ENCODE peak calls at places on chromosomes 1 and 21, in seven cellular contexts. H, Q, N, P, L, C and U are unnamed samples.
A peak's percentile ranks its signal among the peaks of the same experiment; 100 is the strongest.

GRCh38 chr1:155005076-155005971 is 2.7 kb downstream of the ZBTB7B start:
- DNase-seq in H (no peak), Q (peak; percentile 56), N (peak; percentile 86), P (peak; percentile 25), L (peak; percentile 88), C (no peak), U (peak; percentile 92)

GRCh38 chr1:236465959-236466303 is 57.9 kb upstream of the LGALS8 start:
- DNase-seq in H (no peak), Q (no peak), N (no peak), P (no peak), L (no peak), C (no peak), U (no peak)

GRCh38 chr1:185565314-185565713 is 168.9 kb upstream of the HMCN1 start:
- DNase-seq in H (peak; percentile 38), Q (peak; percentile 94), N (no peak), P (no peak), L (no peak), C (peak; percentile 95), U (no peak)

GRCh38 chr21:26385721-26386120 is 187.4 kb downstream of the CYYR1 start:
- DNase-seq in H (peak; percentile 55), Q (peak; percentile 80), N (no peak), P (peak; percentile 30), L (no peak), C (no peak), U (no peak)

GRCh38 chr1:119340861-119341261 is 27.7 kb upstream of the HAO2 start:
- DNase-seq in H (no peak), Q (no peak), N (no peak), P (no peak), L (no peak), C (no peak), U (no peak)

GRCh38 chr1:164983023-164983650 is 373.4 kb downstream of the LMX1A start:
- DNase-seq in H (no peak), Q (no peak), N (no peak), P (no peak), L (no peak), C (no peak), U (no peak)

GRCh38 chr1:23692308-23692871 is 784 bp downstream of the RPL11 start:
- DNase-seq in H (no peak), Q (no peak), N (no peak), P (peak; percentile 47), L (no peak), C (no peak), U (no peak)

GRCh38 chr1:59005491-59006308 is 221.9 kb upstream of the JUN start:
- DNase-seq in H (no peak), Q (no peak), N (no peak), P (no peak), L (no peak), C (no peak), U (no peak)

GRCh38 chr1:204971700-204972336 is 71.2 kb upstream of the CNTN2 start:
- DNase-seq in H (peak; percentile 72), Q (peak; percentile 77), N (no peak), P (peak; percentile 49), L (no peak), C (no peak), U (no peak)

GRCh38 chr1:204920511-204920910 is 49.8 kb downstream of the NFASC start:
- DNase-seq in H (no peak), Q (no peak), N (no peak), P (no peak), L (no peak), C (no peak), U (no peak)

GRCh38 chr1:17574502-17574901 is 35.0 kb downstream of the ARHGEF10L start:
- DNase-seq in H (no peak), Q (no peak), N (no peak), P (no peak), L (no peak), C (no peak), U (no peak)

GRCh38 chr1:114956570-114956969 is 73.1 kb upstream of the TSHB start:
- DNase-seq in H (peak; percentile 17), Q (peak; percentile 5), N (no peak), P (peak; percentile 16), L (no peak), C (no peak), U (no peak)

GRCh38 chr21:8989883-8990325 is 1531.5 kb upstream of the TPTE start:
- DNase-seq in H (peak; percentile 41), Q (no peak), N (no peak), P (no peak), L (no peak), C (no peak), U (no peak)

GRCh38 chr1:203048555-203049051 is 22.3 kb downstream of the PPFIA4 start:
- DNase-seq in H (no peak), Q (no peak), N (no peak), P (no peak), L (no peak), C (no peak), U (no peak)

GRCh38 chr1:65421341-65422174 is 1.1 kb downstream of the LEPR start:
- DNase-seq in H (no peak), Q (peak; percentile 33), N (no peak), P (peak; percentile 51), L (no peak), C (no peak), U (no peak)

GRCh38 chr1:98963359-98963758 is 41.3 kb downstream of the PLPPR5 start:
- DNase-seq in H (peak; percentile 25), Q (peak; percentile 43), N (no peak), P (no peak), L (no peak), C (peak; percentile 17), U (no peak)

GRCh38 chr1:50346621-50347020 is 76.6 kb downstream of the DMRTA2 start:
- DNase-seq in H (no peak), Q (no peak), N (no peak), P (peak; percentile 63), L (no peak), C (no peak), U (no peak)

GRCh38 chr1:216456682-216457081 is 33.4 kb upstream of the USH2A start:
- DNase-seq in H (peak; percentile 84), Q (peak; percentile 11), N (no peak), P (no peak), L (no peak), C (no peak), U (no peak)

GRCh38 chr1:238063454-238063853 is 172.7 kb upstream of the ZP4 start:
- DNase-seq in H (peak; percentile 7), Q (peak; percentile 10), N (no peak), P (no peak), L (no peak), C (no peak), U (no peak)

GRCh38 chr1:207825719-207826556 is 74.1 kb downstream of the CD46 start:
- DNase-seq in H (peak; percentile 76), Q (peak; percentile 34), N (peak; percentile 87), P (peak; percentile 94), L (peak; percentile 97), C (no peak), U (peak; percentile 94)

GRCh38 chr1:178931843-178932551 is 61.1 kb upstream of the ANGPTL1 start:
- DNase-seq in H (peak; percentile 87), Q (peak; percentile 83), N (peak; percentile 63), P (peak; percentile 93), L (peak; percentile 80), C (no peak), U (no peak)

GRCh38 chr1:60835649-60836048 is 246.7 kb upstream of the NFIA start:
- DNase-seq in H (no peak), Q (no peak), N (no peak), P (no peak), L (no peak), C (no peak), U (no peak)

DNA sequence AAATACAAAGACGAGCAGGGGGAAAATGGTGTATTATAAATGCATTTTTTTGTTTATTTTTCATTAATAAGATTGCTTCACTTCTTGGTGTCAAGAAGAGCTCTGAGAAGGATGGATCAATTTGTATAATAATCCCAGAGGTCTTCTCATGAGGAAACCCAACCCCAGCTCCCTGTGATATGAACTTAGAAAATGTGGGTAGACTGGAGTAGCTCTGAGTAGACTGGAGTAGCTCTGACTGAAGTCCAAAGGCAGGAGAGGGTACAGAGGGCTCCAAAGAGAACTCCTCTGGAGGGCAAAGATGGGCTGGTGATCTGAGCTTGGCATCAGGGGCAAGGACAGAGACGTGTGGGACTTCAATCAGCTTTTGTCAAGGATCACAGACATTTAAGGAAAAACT is 21.4 kb downstream of the CDCP2 start:
- DNase-seq in H (no peak), Q (no peak), N (no peak), P (no peak), L (no peak), C (no peak), U (no peak)
- TF ChIP-seq CTCF in H (no peak), Q (no peak), N (no peak), P (no peak), L (no peak), C (no peak), U (no peak)

GRCh38 chr21:41859297-41859980 is 19.7 kb downstream of the PRDM15 start:
- DNase-seq in H (no peak), Q (no peak), N (no peak), P (no peak), L (peak; percentile 59), C (no peak), U (peak; percentile 24)

GRCh38 chr21:41861255-41861654 is 17.9 kb downstream of the PRDM15 start:
- DNase-seq in H (no peak), Q (no peak), N (no peak), P (no peak), L (peak; percentile 31), C (no peak), U (no peak)

GRCh38 chr21:41863439-41863740 is 15.8 kb downstream of the PRDM15 start:
- DNase-seq in H (no peak), Q (no peak), N (no peak), P (no peak), L (no peak), C (no peak), U (no peak)

GRCh38 chr21:41864311-41865001 is 14.7 kb downstream of the PRDM15 start:
- DNase-seq in H (no peak), Q (no peak), N (no peak), P (no peak), L (peak; percentile 64), C (no peak), U (no peak)

GRCh38 chr21:41861987-41862386 is 17.2 kb downstream of the PRDM15 start:
- DNase-seq in H (no peak), Q (no peak), N (no peak), P (no peak), L (peak; percentile 56), C (no peak), U (no peak)
- TF ChIP-seq CTCF in H (no peak), Q (no peak), N (no peak), P (no peak), L (no peak), C (no peak), U (no peak)

GRCh38 chr1:3695326-3696217 is 43.3 kb downstream of the TP73 start:
- DNase-seq in H (peak; percentile 42), Q (peak; percentile 14), N (peak; percentile 37), P (peak; percentile 39), L (peak; percentile 87), C (no peak), U (peak; percentile 88)
- TF ChIP-seq CTCF in H (peak; percentile 96), Q (peak; percentile 63), N (peak; percentile 71), P (peak; percentile 80), L (peak; percentile 87), C (peak; percentile 83), U (peak; percentile 84)

DNA sequence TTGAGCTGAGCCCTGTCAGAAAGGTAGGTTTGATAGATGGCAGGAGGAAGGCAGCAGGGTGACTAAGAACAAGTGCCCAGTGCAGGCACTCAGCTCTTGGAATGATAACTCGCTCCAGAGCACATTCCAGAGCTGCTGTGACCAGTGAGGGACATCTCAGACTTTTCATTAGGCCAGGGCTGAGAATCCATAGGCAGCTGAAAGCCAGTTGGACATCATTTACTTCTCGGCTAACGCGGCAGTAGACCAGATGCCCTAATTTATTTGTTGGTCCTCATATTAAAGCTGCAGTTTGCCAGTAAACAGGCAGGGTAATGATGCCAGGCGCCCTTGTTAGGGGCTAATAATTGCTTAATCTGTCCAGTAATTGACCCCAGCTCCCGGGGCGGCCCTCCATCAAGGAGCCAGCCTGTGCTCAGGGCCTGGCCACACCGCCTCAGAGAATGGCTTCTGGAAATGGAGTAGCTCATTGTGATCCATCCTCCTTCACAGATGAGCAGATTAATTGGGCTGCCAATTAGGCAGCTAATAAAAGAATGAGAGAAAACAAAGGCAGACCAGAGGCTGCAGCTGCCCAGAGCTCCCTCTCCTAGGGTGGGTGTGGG is 122.0 kb downstream of the BEND5 start:
- DNase-seq in H (no peak), Q (no peak), N (no peak), P (no peak), L (no peak), C (no peak), U (no peak)
- TF ChIP-seq CTCF in H (no peak), Q (no peak), N (no peak), P (no peak), L (no peak), C (no peak), U (no peak)